ENCODE peak calls at places on chromosomes 11 and 22, in six cellular contexts. V is CD8-positive, alpha-beta T cell; D is sigmoid colon; T is right lobe of liver; Z is heart left ventricle; F is Peyer's patch. Q is an unnamed sample.

GRCh38 chr11:39435641-39436040 is 2023.8 kb downstream of the LRRC4C start:
- DNase-seq in V (no peak), D (no peak), T (no peak), Z (no peak), F (no peak), Q (no peak)

GRCh38 chr22:18965526-18966421 is 29.7 kb upstream of the PRODH start:
- DNase-seq in V (no peak), D (peak; percentile 56), T (peak; percentile 10), Z (no peak), F (no peak), Q (peak; percentile 14)

GRCh38 chr11:30474151-30474954 is 111.8 kb downstream of the MPPED2 start:
- DNase-seq in V (no peak), D (no peak), T (no peak), Z (no peak), F (no peak), Q (no peak)

GRCh38 chr11:64502634-64503033 is 88.4 kb upstream of the SLC22A12 start:
- DNase-seq in V (no peak), D (no peak), T (no peak), Z (no peak), F (no peak), Q (no peak)

GRCh38 chr22:36145881-36146280 is 14.7 kb downstream of the APOL3 start:
- DNase-seq in V (no peak), D (peak; percentile 55), T (no peak), Z (no peak), F (peak; percentile 25), Q (no peak)

GRCh38 chr11:35082322-35083180 is 56.4 kb upstream of the CD44 start:
- DNase-seq in V (peak; percentile 70), D (peak; percentile 75), T (peak; percentile 49), Z (peak; percentile 55), F (peak; percentile 91), Q (peak; percentile 68)

GRCh38 chr11:32122200-32122599 is 31.3 kb downstream of the RCN1 start:
- DNase-seq in V (no peak), D (no peak), T (no peak), Z (no peak), F (no peak), Q (no peak)

GRCh38 chr11:29801561-29801960 is 215.3 kb downstream of the KCNA4 start:
- DNase-seq in V (no peak), D (no peak), T (no peak), Z (no peak), F (no peak), Q (no peak)

GRCh38 chr22:26054846-26055245 is 114.4 kb upstream of the SEZ6L start:
- DNase-seq in V (no peak), D (no peak), T (no peak), Z (no peak), F (no peak), Q (no peak)

GRCh38 chr22:39135092-39135896 is 17.2 kb downstream of the CBX7 start:
- DNase-seq in V (peak; percentile 19), D (peak; percentile 89), T (no peak), Z (peak; percentile 68), F (peak; percentile 55), Q (peak; percentile 73)

GRCh38 chr11:100562102-100562501 is 125.0 kb upstream of the ARHGAP42 start:
- DNase-seq in V (no peak), D (no peak), T (no peak), Z (no peak), F (no peak), Q (peak; percentile 22)

GRCh38 chr11:8839957-8840945 is 70.7 kb upstream of the AKIP1 start:
- DNase-seq in V (no peak), D (peak; percentile 56), T (peak; percentile 33), Z (no peak), F (peak; percentile 51), Q (peak; percentile 29)

GRCh38 chr11:30346068-30346688 is 23.3 kb downstream of the ARL14EP start:
- DNase-seq in V (no peak), D (no peak), T (no peak), Z (no peak), F (no peak), Q (no peak)

GRCh38 chr11:61173456-61173855 is 12.2 kb upstream of the VPS37C start:
- DNase-seq in V (no peak), D (peak; percentile 19), T (no peak), Z (no peak), F (no peak), Q (no peak)

GRCh38 chr11:86916330-86916729 is 38.9 kb downstream of the FZD4 start:
- DNase-seq in V (no peak), D (no peak), T (no peak), Z (peak; percentile 39), F (no peak), Q (no peak)

GRCh38 chr22:24432059-24432853 is 4.9 kb downstream of the ADORA2A start:
- DNase-seq in V (no peak), D (peak; percentile 87), T (peak; percentile 79), Z (peak; percentile 83), F (peak; percentile 68), Q (peak; percentile 61)

GRCh38 chr11:119433369-119433749 is 10.4 kb upstream of the THY1 start:
- DNase-seq in V (no peak), D (no peak), T (no peak), Z (no peak), F (no peak), Q (no peak)

GRCh38 chr22:38205261-38206128 is 3.7 kb downstream of the MAFF start:
- DNase-seq in V (no peak), D (peak; percentile 94), T (no peak), Z (peak; percentile 75), F (peak; percentile 72), Q (no peak)

GRCh38 chr11:1382831-1383607 is 6.7 kb upstream of the BRSK2 start:
- DNase-seq in V (peak; percentile 65), D (peak; percentile 94), T (peak; percentile 88), Z (peak; percentile 87), F (peak; percentile 95), Q (peak; percentile 66)

GRCh38 chr11:68213135-68213515 is at the start of gene KMT5B:
- DNase-seq in V (peak; percentile 36), D (no peak), T (no peak), Z (peak; percentile 57), F (peak; percentile 70), Q (peak; percentile 71)

GRCh38 chr11:6249822-6250555 is 9.6 kb upstream of the CCKBR start:
- DNase-seq in V (no peak), D (no peak), T (peak; percentile 85), Z (peak; percentile 82), F (peak; percentile 87), Q (peak; percentile 89)

GRCh38 chr11:88016392-88017020 is 158.7 kb downstream of the RAB38 start:
- DNase-seq in V (peak; percentile 26), D (peak; percentile 83), T (peak; percentile 27), Z (peak; percentile 42), F (peak; percentile 85), Q (peak; percentile 82)

GRCh38 chr11:59212222-59212621 is 505 bp downstream of the MPEG1 start:
- DNase-seq in V (no peak), D (no peak), T (no peak), Z (no peak), F (no peak), Q (no peak)
- H3K4me1 ChIP-seq in V (peaks cover 7% of the 10 kb centered on the region), D (no peaks in the 10 kb centered on the region), T (no peaks in the 10 kb centered on the region), Z (peaks cover 16% of the 10 kb centered on the region), F (no peaks in the 10 kb centered on the region), Q (peaks cover 5% of the 10 kb centered on the region)

GRCh38 chr11:134332782-134333181 is 994 bp downstream of the GLB1L2 start:
- DNase-seq in V (no peak), D (peak; percentile 56), T (no peak), Z (no peak), F (no peak), Q (no peak)

GRCh38 chr11:134333312-134333711 is 1.5 kb downstream of the GLB1L2 start:
- DNase-seq in V (no peak), D (peak; percentile 65), T (no peak), Z (no peak), F (no peak), Q (no peak)

GRCh38 chr11:134332189-134332631 is 422 bp downstream of the GLB1L2 start:
- DNase-seq in V (no peak), D (peak; percentile 74), T (no peak), Z (no peak), F (peak; percentile 54), Q (peak; percentile 74)

GRCh38 chr11:134331565-134332188 is at the start of gene GLB1L2:
- DNase-seq in V (peak; percentile 77), D (peak; percentile 89), T (peak; percentile 87), Z (peak; percentile 62), F (peak; percentile 93), Q (peak; percentile 73)

GRCh38 chr11:134330611-134331564 is 900 bp upstream of the GLB1L2 start:
- DNase-seq in V (no peak), D (peak; percentile 62), T (no peak), Z (no peak), F (no peak), Q (no peak)
- H3K27me3 ChIP-seq in V (no peaks in the 10 kb centered on the region), D (no peaks in the 10 kb centered on the region), T (no peaks in the 10 kb centered on the region), Z (peaks cover 6% of the 10 kb centered on the region), F (no peaks in the 10 kb centered on the region), Q (no peaks in the 10 kb centered on the region)

GRCh38 chr11:25415793-25416192 is 916.1 kb upstream of the ANO3 start:
- DNase-seq in V (no peak), D (no peak), T (no peak), Z (no peak), F (no peak), Q (no peak)
- TF ChIP-seq CTCF in V (no peak), D (no peak), T (no peak), Z (no peak), F (no peak), Q (no peak)

GRCh38 chr11:111368285-111368560 is 10.9 kb downstream of the POU2AF1 start:
- DNase-seq in V (no peak), D (no peak), T (no peak), Z (no peak), F (no peak), Q (no peak)
- H3K4me1 ChIP-seq in V (no peaks in the 10 kb centered on the region), D (no peaks in the 10 kb centered on the region), T (no peaks in the 10 kb centered on the region), Z (no peaks in the 10 kb centered on the region), F (no peaks in the 10 kb centered on the region), Q (peaks cover 46% of the 10 kb centered on the region)

DNA sequence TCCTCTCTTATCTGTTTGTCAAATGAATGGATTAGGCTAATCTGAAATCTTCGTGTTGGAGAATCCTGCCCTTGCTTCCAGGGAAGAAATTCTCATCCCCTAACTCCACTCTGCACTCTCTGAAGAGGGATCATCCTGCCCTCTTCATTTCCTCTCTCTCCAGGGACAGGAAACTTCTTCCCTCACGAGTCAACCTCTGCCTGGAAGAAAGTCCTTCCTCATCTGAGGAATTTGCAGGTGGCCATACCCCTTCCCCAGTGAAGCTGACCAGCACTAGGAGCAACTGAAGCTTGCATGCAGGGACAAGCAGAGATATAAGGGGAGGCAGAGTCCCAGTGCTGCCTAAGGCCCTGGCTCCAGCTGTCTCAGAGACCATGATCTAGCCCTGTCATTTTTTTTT is 3.6 kb upstream of the PHOX2A start:
- DNase-seq in V (no peak), D (no peak), T (no peak), Z (no peak), F (no peak), Q (no peak)
- H3K27me3 ChIP-seq in V (peaks cover 20% of the 10 kb centered on the region), D (peaks cover 69% of the 10 kb centered on the region), T (peaks cover 4% of the 10 kb centered on the region), Z (peaks cover 53% of the 10 kb centered on the region), F (peaks cover 5% of the 10 kb centered on the region), Q (no peaks in the 10 kb centered on the region)

GRCh38 chr11:65530157-65530496 is 5.2 kb downstream of the SCYL1 start:
- DNase-seq in V (no peak), D (no peak), T (no peak), Z (no peak), F (no peak), Q (no peak)
- TF ChIP-seq CTCF in V (peak; percentile 42), D (no peak), T (peak; percentile 11), Z (no peak), F (no peak), Q (no peak)